ENCODE peak calls at places on chromosomes 2 and 18, in six cellular contexts. M, W, I, Q, A and P are unnamed samples.

GRCh38 chr18:63603772-63604171 is 16.6 kb downstream of the SERPINB13 start:
- DNase-seq in W (no peak), Q (no peak), M (no peak), A (peak; percentile 18), I (no peak), P (no peak)

GRCh38 chr2:70837980-70838379 is 2.4 kb upstream of the CD207 start:
- DNase-seq in M (no peak), W (no peak), I (no peak), Q (no peak), A (no peak), P (no peak)

GRCh38 chr2:136207030-136207623 is 89.2 kb upstream of the CXCR4 start:
- DNase-seq in I (no peak), W (no peak), Q (peak; percentile 18), A (no peak), M (peak; percentile 44), P (peak; percentile 91)

GRCh38 chr2:155266109-155266508 is 567.6 kb downstream of the KCNJ3 start:
- DNase-seq in I (no peak), Q (no peak), W (no peak), M (no peak), A (no peak), P (no peak)

GRCh38 chr18:55256568-55257289 is 297.5 kb upstream of the CCDC68 start:
- DNase-seq in M (no peak), W (no peak), I (no peak), A (no peak), Q (no peak), P (no peak)

GRCh38 chr2:238492905-238493304 is 66.2 kb downstream of the ASB1 start:
- DNase-seq in W (no peak), A (no peak), Q (no peak), I (no peak), M (no peak), P (no peak)

GRCh38 chr18:74175658-74176057 is 27.3 kb downstream of the TIMM21 start:
- DNase-seq in A (no peak), M (no peak), Q (no peak), I (no peak), W (no peak), P (no peak)

GRCh38 chr2:156430978-156431358 is 5.2 kb upstream of the GPD2 start:
- DNase-seq in W (no peak), Q (no peak), I (no peak), M (no peak), A (peak; percentile 31), P (no peak)

GRCh38 chr18:41642756-41643155 is 312.3 kb upstream of the PIK3C3 start:
- DNase-seq in Q (no peak), I (no peak), A (no peak), M (no peak), W (no peak), P (no peak)

GRCh38 chr2:41869542-41870256 is 178.1 kb upstream of the PKDCC start:
- DNase-seq in Q (peak; percentile 79), M (peak; percentile 62), I (peak; percentile 52), W (peak; percentile 59), A (peak; percentile 40), P (peak; percentile 88)

GRCh38 chr2:237725661-237726060 is 72.9 kb upstream of the RBM44 start:
- DNase-seq in A (no peak), Q (no peak), W (no peak), M (no peak), I (no peak), P (no peak)

GRCh38 chr2:20917724-20918572 is 95.0 kb upstream of the LDAH start:
- DNase-seq in W (no peak), I (no peak), Q (no peak), A (no peak), M (no peak), P (no peak)

GRCh38 chr2:84022810-84023431 is 436.2 kb downstream of the SUCLG1 start:
- DNase-seq in I (no peak), Q (no peak), W (no peak), A (no peak), M (no peak), P (peak; percentile 87)

GRCh38 chr2:114661926-114662670 is 219.7 kb downstream of the DPP10 start:
- DNase-seq in W (no peak), M (no peak), A (no peak), Q (peak; percentile 16), I (no peak), P (no peak)

GRCh38 chr18:34083910-34084309 is 140.8 kb downstream of the NOL4 start:
- DNase-seq in I (no peak), Q (no peak), W (no peak), A (no peak), M (no peak), P (no peak)

GRCh38 chr2:17871639-17872038 is 6.8 kb upstream of the KCNS3 start:
- DNase-seq in I (no peak), A (no peak), M (no peak), W (no peak), Q (no peak), P (no peak)

GRCh38 chr18:27959101-27959500 is 217.8 kb downstream of the CDH2 start:
- DNase-seq in A (no peak), I (no peak), M (no peak), W (no peak), Q (no peak), P (no peak)

GRCh38 chr18:35511428-35511827 is 13.7 kb upstream of the INO80C start:
- DNase-seq in A (no peak), Q (no peak), M (peak; percentile 41), W (no peak), I (no peak), P (no peak)

GRCh38 chr2:134676960-134677359 is 41.8 kb downstream of the TMEM163 start:
- DNase-seq in Q (no peak), I (no peak), M (no peak), A (no peak), W (no peak), P (no peak)

GRCh38 chr2:172829229-172829628 is 93.6 kb downstream of the RAPGEF4 start:
- DNase-seq in M (no peak), I (no peak), A (no peak), W (no peak), Q (no peak), P (no peak)

GRCh38 chr2:190190507-190190906 is 128.0 kb upstream of the MSTN start:
- DNase-seq in A (no peak), I (no peak), W (no peak), Q (no peak), M (no peak), P (no peak)

GRCh38 chr2:144390424-144391020 is 129.4 kb downstream of the ZEB2 start:
- DNase-seq in I (no peak), W (no peak), M (no peak), A (no peak), Q (no peak), P (no peak)

GRCh38 chr2:100214265-100214961 is 72.0 kb upstream of the AFF3 start:
- DNase-seq in Q (peak; percentile 36), I (no peak), M (no peak), W (no peak), A (no peak), P (peak; percentile 75)

GRCh38 chr18:55448390-55448789 is 139.6 kb downstream of the TCF4 start:
- DNase-seq in A (no peak), M (no peak), I (no peak), W (no peak), Q (no peak), P (peak; percentile 73)

GRCh38 chr18:31741096-31741735 is 19.5 kb downstream of the SLC25A52 start:
- DNase-seq in I (peak; percentile 15), Q (no peak), W (peak; percentile 24), A (no peak), M (no peak), P (peak; percentile 79)